ENCODE peak calls at places on chromosomes 3 and 15, in seven cellular contexts. One of them, this sample, is unnamed.

GRCh38 chr15:68341851-68342336 is 64.3 kb downstream of the FEM1B start:
- DNase-seq in cardiac fibroblast: peak
- DNase-seq in mucosa of descending colon: no peak
- DNase-seq in breast epithelium: no peak
- DNase-seq in A549: no peak
- DNase-seq in GM23338: no peak
- DNase-seq in transverse colon: no peak
- DNase-seq in this sample: no peak

GRCh38 chr3:126134219-126134975 is 46.0 kb downstream of the ALDH1L1 start:
- DNase-seq in transverse colon: peak
- DNase-seq in cardiac fibroblast: peak
- DNase-seq in GM23338: peak
- DNase-seq in mucosa of descending colon: peak
- DNase-seq in breast epithelium: peak
- DNase-seq in A549: peak
- DNase-seq in this sample: peak

GRCh38 chr15:67456677-67457529 is 64.0 kb upstream of the C15orf61 start:
- DNase-seq in breast epithelium: peak
- DNase-seq in cardiac fibroblast: peak
- DNase-seq in A549: peak
- DNase-seq in mucosa of descending colon: peak
- DNase-seq in transverse colon: peak
- DNase-seq in GM23338: peak
- DNase-seq in this sample: peak

GRCh38 chr15:48149858-48150257 is 28.2 kb downstream of the MYEF2 start:
- DNase-seq in mucosa of descending colon: no peak
- DNase-seq in transverse colon: no peak
- DNase-seq in A549: no peak
- DNase-seq in GM23338: peak
- DNase-seq in cardiac fibroblast: peak
- DNase-seq in breast epithelium: no peak
- DNase-seq in this sample: no peak

GRCh38 chr3:58180940-58181587 is 29.7 kb downstream of the DNASE1L3 start:
- DNase-seq in transverse colon: no peak
- DNase-seq in breast epithelium: no peak
- DNase-seq in mucosa of descending colon: no peak
- DNase-seq in GM23338: no peak
- DNase-seq in cardiac fibroblast: no peak
- DNase-seq in A549: no peak
- DNase-seq in this sample: no peak

GRCh38 chr3:132486086-132486485 is 68.8 kb downstream of the DNAJC13 start:
- DNase-seq in mucosa of descending colon: no peak
- DNase-seq in A549: no peak
- DNase-seq in cardiac fibroblast: peak
- DNase-seq in transverse colon: no peak
- DNase-seq in GM23338: no peak
- DNase-seq in breast epithelium: no peak
- DNase-seq in this sample: no peak

GRCh38 chr15:66603301-66604179 is 37.7 kb upstream of the LCTL start:
- DNase-seq in breast epithelium: peak
- DNase-seq in transverse colon: peak
- DNase-seq in cardiac fibroblast: peak
- DNase-seq in mucosa of descending colon: peak
- DNase-seq in GM23338: peak
- DNase-seq in A549: peak
- DNase-seq in this sample: no peak

GRCh38 chr3:36606871-36607765 is 157.2 kb downstream of the DCLK3 start:
- DNase-seq in cardiac fibroblast: no peak
- DNase-seq in transverse colon: no peak
- DNase-seq in breast epithelium: no peak
- DNase-seq in GM23338: no peak
- DNase-seq in mucosa of descending colon: no peak
- DNase-seq in A549: no peak
- DNase-seq in this sample: no peak

GRCh38 chr3:64654013-64654412 is 33.8 kb downstream of the ADAMTS9 start:
- DNase-seq in GM23338: no peak
- DNase-seq in A549: no peak
- DNase-seq in mucosa of descending colon: no peak
- DNase-seq in breast epithelium: no peak
- DNase-seq in cardiac fibroblast: no peak
- DNase-seq in transverse colon: no peak
- DNase-seq in this sample: no peak

GRCh38 chr3:59831394-59831793 is 781.6 kb upstream of the CFAP20DC start:
- DNase-seq in transverse colon: no peak
- DNase-seq in cardiac fibroblast: no peak
- DNase-seq in A549: no peak
- DNase-seq in breast epithelium: no peak
- DNase-seq in GM23338: no peak
- DNase-seq in mucosa of descending colon: no peak
- DNase-seq in this sample: no peak

DNA sequence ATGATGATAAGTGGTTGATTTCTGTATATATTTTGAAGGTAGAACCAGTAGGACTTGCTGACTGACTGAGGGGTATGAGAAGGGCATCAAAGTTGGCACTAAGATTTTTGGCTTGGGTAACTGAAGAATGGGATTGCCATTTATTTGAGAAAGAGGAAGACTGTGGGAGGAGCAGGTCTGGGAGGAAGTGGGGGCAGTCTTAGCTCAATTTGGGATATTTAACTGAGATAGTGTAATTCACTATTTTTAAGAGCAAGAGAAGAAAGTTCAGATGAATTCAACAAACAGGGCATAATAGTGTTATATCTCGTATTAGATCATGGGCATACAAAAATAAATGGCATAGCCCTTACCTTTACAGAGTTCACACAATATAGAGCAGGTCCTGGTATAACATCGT is 1.7 kb downstream of the BUB1B start:
- DNase-seq in mucosa of descending colon: no peak
- DNase-seq in breast epithelium: no peak
- DNase-seq in A549: no peak
- DNase-seq in cardiac fibroblast: no peak
- DNase-seq in transverse colon: no peak
- DNase-seq in GM23338: no peak
- DNase-seq in this sample: no peak
- H3K4me3 ChIP-seq in mucosa of descending colon: no peak
- H3K4me3 ChIP-seq in breast epithelium: no peak
- H3K4me3 ChIP-seq in A549: peak
- H3K4me3 ChIP-seq in cardiac fibroblast: no peak
- H3K4me3 ChIP-seq in transverse colon: no peak
- H3K4me3 ChIP-seq in GM23338: peak
- H3K4me3 ChIP-seq in this sample: peak

GRCh38 chr3:46897829-46898320 is 20.4 kb downstream of the PTH1R start:
- DNase-seq in mucosa of descending colon: no peak
- DNase-seq in cardiac fibroblast: no peak
- DNase-seq in breast epithelium: no peak
- DNase-seq in GM23338: peak
- DNase-seq in transverse colon: no peak
- DNase-seq in A549: no peak
- DNase-seq in this sample: no peak
- TF ChIP-seq CTCF in mucosa of descending colon: no peak
- TF ChIP-seq CTCF in cardiac fibroblast: no peak
- TF ChIP-seq CTCF in breast epithelium: no peak
- TF ChIP-seq CTCF in GM23338: peak
- TF ChIP-seq CTCF in transverse colon: no peak
- TF ChIP-seq CTCF in A549: no peak
- TF ChIP-seq CTCF in this sample: no peak

GRCh38 chr3:17738921-17739320 is 3.5 kb downstream of the TBC1D5 start:
- DNase-seq in transverse colon: no peak
- DNase-seq in GM23338: no peak
- DNase-seq in mucosa of descending colon: no peak
- DNase-seq in A549: peak
- DNase-seq in cardiac fibroblast: no peak
- DNase-seq in breast epithelium: no peak
- DNase-seq in this sample: no peak
- H3K4me3 ChIP-seq in transverse colon: no peak
- H3K4me3 ChIP-seq in GM23338: no peak
- H3K4me3 ChIP-seq in mucosa of descending colon: no peak
- H3K4me3 ChIP-seq in A549: peak
- H3K4me3 ChIP-seq in cardiac fibroblast: no peak
- H3K4me3 ChIP-seq in breast epithelium: no peak
- H3K4me3 ChIP-seq in this sample: no peak

DNA sequence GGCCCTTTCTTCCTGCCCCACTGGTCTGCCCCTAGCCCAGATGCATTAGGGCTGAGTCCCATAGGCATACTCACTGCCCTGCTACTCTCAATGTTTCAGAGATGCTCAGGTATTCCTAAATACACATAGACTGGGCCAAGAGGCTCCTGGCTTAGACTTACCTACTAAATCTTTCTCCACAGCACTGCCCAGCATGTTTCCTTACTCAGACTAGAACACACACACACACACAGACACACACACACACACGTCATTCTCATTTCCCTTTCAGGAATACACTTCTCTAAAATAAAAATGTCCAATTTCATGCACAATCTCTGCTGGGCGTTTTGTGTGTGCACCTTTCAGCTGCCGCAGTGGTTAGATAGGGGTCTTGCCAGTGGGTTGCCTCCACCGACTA is 175.7 kb downstream of the FAM43A start:
- DNase-seq in breast epithelium: no peak
- DNase-seq in transverse colon: no peak
- DNase-seq in mucosa of descending colon: no peak
- DNase-seq in A549: no peak
- DNase-seq in cardiac fibroblast: no peak
- DNase-seq in GM23338: no peak
- DNase-seq in this sample: no peak
- TF ChIP-seq CTCF in breast epithelium: no peak
- TF ChIP-seq CTCF in transverse colon: no peak
- TF ChIP-seq CTCF in mucosa of descending colon: no peak
- TF ChIP-seq CTCF in A549: no peak
- TF ChIP-seq CTCF in cardiac fibroblast: no peak
- TF ChIP-seq CTCF in GM23338: no peak
- TF ChIP-seq CTCF in this sample: no peak

GRCh38 chr3:150742679-150743078 is 20.3 kb downstream of the SIAH2 start:
- DNase-seq in A549: no peak
- DNase-seq in cardiac fibroblast: no peak
- DNase-seq in transverse colon: no peak
- DNase-seq in GM23338: no peak
- DNase-seq in mucosa of descending colon: no peak
- DNase-seq in breast epithelium: no peak
- DNase-seq in this sample: no peak
- H3K4me3 ChIP-seq in A549: no peak
- H3K4me3 ChIP-seq in cardiac fibroblast: no peak
- H3K4me3 ChIP-seq in transverse colon: no peak
- H3K4me3 ChIP-seq in GM23338: no peak
- H3K4me3 ChIP-seq in mucosa of descending colon: no peak
- H3K4me3 ChIP-seq in breast epithelium: no peak
- H3K4me3 ChIP-seq in this sample: no peak

GRCh38 chr3:31908391-31909097 is 72.5 kb downstream of the OSBPL10 start:
- DNase-seq in GM23338: no peak
- DNase-seq in mucosa of descending colon: no peak
- DNase-seq in cardiac fibroblast: peak
- DNase-seq in breast epithelium: no peak
- DNase-seq in A549: peak
- DNase-seq in transverse colon: no peak
- DNase-seq in this sample: no peak
- TF ChIP-seq CTCF in GM23338: peak
- TF ChIP-seq CTCF in mucosa of descending colon: no peak
- TF ChIP-seq CTCF in cardiac fibroblast: no peak
- TF ChIP-seq CTCF in breast epithelium: no peak
- TF ChIP-seq CTCF in A549: peak
- TF ChIP-seq CTCF in transverse colon: no peak
- TF ChIP-seq CTCF in this sample: peak